ENCODE peak calls at places on chromosomes 12 and 14, in five cellular contexts. T is tibial nerve, B is ovary, C is A549, J is adipocyte. Q is an unnamed sample.

GRCh38 chr12:19779393-19780056 is 340.2 kb downstream of the AEBP2 start:
- DNase-seq in C (no peak), T (no peak), B (no peak), J (peak; percentile 52), Q (no peak)

GRCh38 chr12:10190558-10191388 is 11.9 kb downstream of the TMEM52B start:
- DNase-seq in J (peak; percentile 85), B (no peak), T (peak; percentile 53), C (peak; percentile 78), Q (peak; percentile 74)

GRCh38 chr14:103330536-103330935 is 3.5 kb upstream of the EIF5 start:
- DNase-seq in T (no peak), B (no peak), J (no peak), C (no peak), Q (no peak)

GRCh38 chr12:25556136-25556535 is 3.1 kb upstream of the LMNTD1 start:
- DNase-seq in C (no peak), T (no peak), B (no peak), J (no peak), Q (no peak)

GRCh38 chr12:102010265-102010994 is 51.4 kb downstream of the WASHC3 start:
- DNase-seq in T (no peak), C (no peak), J (no peak), B (no peak), Q (no peak)

GRCh38 chr12:94674835-94675234 is 24.5 kb upstream of the TMCC3 start:
- DNase-seq in B (no peak), T (peak; percentile 32), C (no peak), J (no peak), Q (no peak)

GRCh38 chr12:25236190-25236589 is 14.5 kb downstream of the KRAS start:
- DNase-seq in B (no peak), C (no peak), T (no peak), J (peak; percentile 50), Q (no peak)

GRCh38 chr14:48274826-48275225 is 599.4 kb upstream of the MDGA2 start:
- DNase-seq in C (no peak), B (no peak), J (no peak), T (no peak), Q (no peak)

GRCh38 chr14:67538501-67538900 is 5.4 kb downstream of the PLEKHH1 start:
- DNase-seq in J (no peak), T (no peak), C (no peak), B (no peak), Q (no peak)

GRCh38 chr12:71551529-71551928 is 111.9 kb downstream of the LGR5 start:
- DNase-seq in T (no peak), J (peak; percentile 61), B (no peak), C (peak; percentile 27), Q (peak; percentile 14)

GRCh38 chr14:55731881-55732498 is 152.0 kb downstream of the KTN1 start:
- DNase-seq in C (no peak), J (peak; percentile 71), T (peak; percentile 77), B (no peak), Q (peak; percentile 22)

GRCh38 chr14:72678360-72678759 is 215.5 kb downstream of the DPF3 start:
- DNase-seq in B (no peak), C (no peak), J (peak; percentile 39), T (no peak), Q (no peak)

GRCh38 chr14:74973003-74973614 is 17.7 kb upstream of the PGF start:
- DNase-seq in C (no peak), B (no peak), T (no peak), J (no peak), Q (no peak)

GRCh38 chr12:112916270-112916669 is 9.5 kb downstream of the OAS1 start:
- DNase-seq in T (no peak), C (no peak), B (peak; percentile 41), J (peak; percentile 77), Q (no peak)

GRCh38 chr12:84497819-84498218 is 414.8 kb downstream of the SLC6A15 start:
- DNase-seq in J (peak; percentile 76), C (peak; percentile 35), B (no peak), T (no peak), Q (peak; percentile 26)

Q was measured in HEK293T.